ENCODE peak calls at places on chromosomes 2 and 18, in seven cellular contexts. W is H1, V is IMR-90, T is neuronal stem cell, R is mesenchymal stem cell, D is H9, N is trophoblast cell. A is an unnamed sample.

GRCh38 chr2:119062652-119063051 is 95.9 kb downstream of the C1QL2 start:
- DNase-seq in W (no peak), V (no peak), T (no peak), R (no peak), D (no peak), N (no peak), A (no peak)

GRCh38 chr2:113078350-113078839 is 10.6 kb downstream of the IL1F10 start:
- DNase-seq in W (no peak), V (no peak), T (no peak), R (no peak), D (no peak), N (no peak), A (no peak)

GRCh38 chr2:181526014-181526413 is 68.8 kb downstream of the ITGA4 start:
- DNase-seq in W (no peak), V (no peak), T (no peak), R (no peak), D (no peak), N (no peak), A (no peak)

GRCh38 chr18:44682871-44683221 is 2.2 kb downstream of the SETBP1 start:
- DNase-seq in W (no peak), V (no peak), T (peak), R (peak), D (peak), N (no peak), A (peak)

GRCh38 chr2:9982248-9982647 is 30.8 kb downstream of the GRHL1 start:
- DNase-seq in W (no peak), V (peak), T (no peak), R (no peak), D (no peak), N (no peak), A (no peak)

GRCh38 chr18:61666876-61667590 is 225.8 kb downstream of the RNF152 start:
- DNase-seq in W (no peak), V (no peak), T (no peak), R (no peak), D (peak), N (no peak), A (peak)

GRCh38 chr2:156334496-156335478 is 2.3 kb upstream of the NR4A2 start:
- DNase-seq in W (no peak), V (peak), T (peak), R (peak), D (peak), N (peak), A (peak)

GRCh38 chr18:56711706-56712445 is 60.7 kb downstream of the WDR7 start:
- DNase-seq in W (no peak), V (no peak), T (no peak), R (peak), D (no peak), N (no peak), A (no peak)

DNA sequence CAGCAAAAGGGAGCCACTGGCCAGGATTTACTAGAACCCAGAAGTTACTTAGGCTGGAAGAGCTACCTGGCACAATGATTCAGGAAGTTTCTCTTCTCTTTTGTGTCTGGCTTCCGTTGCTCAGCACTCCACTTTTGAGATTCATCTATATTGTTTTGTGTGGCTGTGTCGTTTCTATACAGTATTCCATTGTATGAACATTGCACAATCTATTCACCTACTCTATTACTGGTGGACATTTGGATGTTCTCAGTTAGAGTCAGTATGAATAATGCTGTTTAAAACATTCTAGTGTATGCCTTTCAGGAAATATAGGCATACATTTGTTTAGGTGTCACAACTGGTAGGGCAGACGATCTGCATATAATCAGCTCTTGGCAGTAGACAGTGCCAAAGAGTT is 36.3 kb upstream of the EPHA4 start:
- DNase-seq in W (no peak), V (no peak), T (no peak), R (no peak), D (no peak), N (no peak), A (no peak)
- H3K18ac ChIP-seq in W (no peak), V (no peak), T (no peak), R (no peak), D (no peak), N (no peak), A (no peak)

GRCh38 chr18:59453468-59453961 is 94.5 kb upstream of the LMAN1 start:
- DNase-seq in W (no peak), V (no peak), T (no peak), R (no peak), D (no peak), N (no peak), A (peak)
- H3K18ac ChIP-seq in W (no peak), V (no peak), T (no peak), R (no peak), D (no peak), N (no peak), A (no peak)

DNA sequence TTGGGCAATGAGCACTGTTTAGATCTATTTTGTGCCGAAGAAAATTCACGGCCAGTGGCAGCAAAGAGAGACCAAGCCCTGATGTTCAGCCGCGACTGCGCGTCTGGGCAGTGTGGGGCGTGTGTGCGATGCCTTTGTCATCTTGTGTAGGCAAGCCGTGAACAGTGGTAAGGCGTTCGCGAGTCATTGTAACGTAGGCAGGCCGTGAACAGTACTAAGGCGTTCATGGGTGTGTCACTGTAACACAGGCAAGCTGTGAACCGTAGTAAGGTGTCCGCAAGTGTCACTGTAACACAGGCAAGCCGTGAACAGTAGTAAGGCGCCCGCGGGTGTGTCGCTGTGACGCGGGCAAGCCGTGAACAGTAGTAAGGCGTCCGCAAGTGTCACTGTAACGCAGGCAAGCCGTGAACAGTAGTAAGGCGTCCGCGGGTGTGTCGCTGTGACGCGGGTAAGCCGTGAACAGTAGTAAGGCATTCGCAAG is 99.9 kb downstream of the NFATC1 start:
- DNase-seq in W (no peak), V (no peak), T (no peak), R (no peak), D (no peak), N (no peak), A (no peak)
- H3K18ac ChIP-seq in W (no peak), V (no peak), T (no peak), R (no peak), D (no peak), N (no peak), A (no peak)

GRCh38 chr2:42297322-42297936 is 63.6 kb downstream of the COX7A2L start:
- DNase-seq in W (no peak), V (no peak), T (no peak), R (no peak), D (no peak), N (no peak), A (no peak)
- H3K18ac ChIP-seq in W (no peak), V (no peak), T (no peak), R (no peak), D (no peak), N (no peak), A (no peak)

GRCh38 chr2:38871432-38871831 is 4.3 kb downstream of the DHX57 start:
- DNase-seq in W (no peak), V (no peak), T (no peak), R (no peak), D (no peak), N (no peak), A (no peak)
- H3K18ac ChIP-seq in W (no peak), V (no peak), T (no peak), R (no peak), D (no peak), N (no peak), A (no peak)

DNA sequence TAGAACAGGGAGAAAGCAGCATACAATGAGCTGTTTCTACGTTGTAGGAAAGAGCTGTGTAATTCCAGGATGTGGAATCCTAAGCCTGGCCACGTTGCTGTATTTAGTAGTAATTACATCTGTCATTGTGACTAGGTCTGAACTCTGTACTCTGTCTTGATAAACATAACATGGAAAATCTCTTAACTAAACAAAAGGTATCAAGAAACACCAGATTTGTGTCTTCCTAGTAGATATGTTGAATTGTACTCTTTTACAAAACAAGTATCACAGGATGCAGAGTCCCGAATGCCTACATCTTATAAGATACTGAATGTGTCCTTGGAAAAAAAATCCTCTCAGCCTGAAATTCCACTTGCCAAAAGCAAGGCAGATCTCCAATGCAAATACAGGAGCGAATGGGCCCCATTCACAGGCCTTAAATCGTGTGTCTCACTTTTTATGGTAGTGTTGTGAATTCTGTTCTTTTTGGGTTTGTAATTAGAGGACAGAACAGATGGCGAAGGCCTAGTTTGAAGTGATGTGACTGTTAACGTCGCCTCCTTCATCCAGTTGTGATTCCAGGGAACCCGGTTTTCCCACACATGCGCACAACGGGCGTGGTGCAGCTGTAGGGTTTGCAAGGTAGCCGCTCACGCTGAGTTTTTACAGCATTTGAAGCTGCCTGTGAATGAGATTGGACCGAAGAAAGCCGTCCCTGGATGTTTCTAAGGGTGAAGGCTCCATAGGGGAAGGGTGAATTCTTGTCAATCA is 246.5 kb downstream of the GBX2 start:
- DNase-seq in W (no peak), V (no peak), T (no peak), R (no peak), D (no peak), N (no peak), A (no peak)
- H3K18ac ChIP-seq in W (no peak), V (no peak), T (no peak), R (no peak), D (no peak), N (no peak), A (no peak)

DNA sequence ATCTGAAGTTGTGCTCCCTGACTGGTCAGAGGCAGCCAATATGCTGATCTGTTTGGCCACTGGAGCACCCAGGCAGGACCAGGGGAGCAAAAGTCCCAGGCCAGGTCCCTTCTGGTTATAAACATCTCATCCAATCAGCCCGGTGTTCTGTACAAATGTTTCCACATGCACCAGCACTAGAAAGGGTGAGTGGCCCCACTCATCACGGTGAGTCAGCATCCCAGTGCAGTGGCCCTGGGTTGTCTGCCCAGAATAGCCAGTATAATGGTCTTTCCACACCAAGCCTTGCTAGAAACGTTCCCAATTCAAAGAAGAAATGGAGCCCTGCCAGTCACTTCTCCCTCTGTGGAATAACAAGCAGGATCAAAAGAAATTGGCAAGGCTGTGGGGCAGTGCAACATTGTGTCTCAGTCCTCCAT is 175.0 kb downstream of the SEPTIN10 start:
- DNase-seq in W (no peak), V (peak), T (no peak), R (peak), D (no peak), N (peak), A (no peak)
- H3K18ac ChIP-seq in W (no peak), V (no peak), T (no peak), R (peak), D (no peak), N (no peak), A (no peak)

DNA sequence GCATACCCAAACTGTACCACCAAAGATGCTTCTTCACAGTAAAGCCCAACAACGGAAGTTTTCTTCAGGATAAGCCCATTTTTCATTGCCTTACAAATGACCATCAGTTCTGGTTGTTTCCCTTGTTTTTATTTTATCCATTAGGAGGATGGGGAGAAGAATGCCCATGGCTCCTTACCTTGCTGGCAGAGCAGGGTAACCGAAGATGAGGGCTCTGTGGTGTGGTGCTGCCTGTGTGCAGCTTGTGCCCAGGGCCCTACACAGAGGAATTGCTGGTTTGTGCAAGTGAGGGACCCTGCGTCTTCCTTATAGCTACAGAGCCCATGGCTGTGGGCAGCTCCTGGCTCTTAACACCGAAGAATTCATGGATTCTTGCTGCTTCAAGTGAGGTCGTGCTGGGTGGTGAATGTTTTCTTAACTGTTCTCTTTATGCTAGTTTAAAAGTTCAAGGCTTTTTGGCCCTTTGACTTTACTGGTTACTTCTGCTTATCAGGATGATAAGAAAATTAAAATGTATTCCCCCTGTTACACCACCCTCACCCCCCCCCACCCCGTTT is 110.6 kb downstream of the MAP4K4 start:
- DNase-seq in W (no peak), V (no peak), T (no peak), R (no peak), D (no peak), N (no peak), A (peak)
- H3K18ac ChIP-seq in W (peak), V (no peak), T (peak), R (peak), D (no peak), N (peak), A (no peak)

GRCh38 chr2:68083346-68083745 is 20.5 kb upstream of the C1D start:
- DNase-seq in W (no peak), V (no peak), T (no peak), R (no peak), D (no peak), N (no peak), A (no peak)
- H3K18ac ChIP-seq in W (no peak), V (no peak), T (no peak), R (no peak), D (no peak), N (no peak), A (no peak)

GRCh38 chr2:58560531-58560930 is 319.4 kb upstream of the FANCL start:
- DNase-seq in W (no peak), V (no peak), T (no peak), R (no peak), D (no peak), N (no peak), A (no peak)

GRCh38 chr2:58553522-58553921 is 312.4 kb upstream of the FANCL start:
- DNase-seq in W (no peak), V (no peak), T (no peak), R (no peak), D (no peak), N (no peak), A (no peak)

GRCh38 chr2:58553937-58554336 is 312.8 kb upstream of the FANCL start:
- DNase-seq in W (no peak), V (no peak), T (no peak), R (no peak), D (peak), N (no peak), A (peak)

GRCh38 chr2:58558866-58559265 is 317.7 kb upstream of the FANCL start:
- DNase-seq in W (no peak), V (no peak), T (no peak), R (no peak), D (no peak), N (no peak), A (no peak)

GRCh38 chr2:58557166-58557565 is 316.0 kb upstream of the FANCL start:
- DNase-seq in W (no peak), V (no peak), T (peak), R (no peak), D (no peak), N (no peak), A (no peak)
- H3K18ac ChIP-seq in W (no peak), V (no peak), T (no peak), R (no peak), D (no peak), N (no peak), A (no peak)